ENCODE peak calls at places on chromosome 2, in four cellular contexts. W is cardiac muscle cell, X is heart left ventricle, G is tibial artery. U is an unnamed sample. For H3K4me1, the result is how much of the 10 kb centered on the place peaks cover.

GRCh38 chr2:220445429-220446105 is 818.1 kb downstream of the SLC4A3 start:
- DNase-seq in W (peak), X (no peak), G (no peak), U (no peak)

GRCh38 chr2:212811036-212811805 is 272.6 kb upstream of the ERBB4 start:
- DNase-seq in W (peak), X (no peak), G (no peak), U (no peak)

GRCh38 chr2:240435955-240436625 is 627 bp downstream of the GPC1 start:
- DNase-seq in W (peak), X (peak), G (no peak), U (no peak)

GRCh38 chr2:23135481-23136100 is 249.4 kb upstream of the KLHL29 start:
- DNase-seq in W (no peak), X (peak), G (no peak), U (peak)

GRCh38 chr2:223580951-223581350 is 21.2 kb downstream of the SCG2 start:
- DNase-seq in W (peak), X (no peak), G (no peak), U (no peak)

GRCh38 chr2:239168575-239168974 is 232.2 kb downstream of the HDAC4 start:
- DNase-seq in W (no peak), X (peak), G (peak), U (no peak)

GRCh38 chr2:85133751-85134254 is 611 bp downstream of the TCF7L1 start:
- DNase-seq in W (peak), X (peak), G (peak), U (peak)

GRCh38 chr2:240960309-240960962 is 38.0 kb upstream of the SNED1 start:
- DNase-seq in W (peak), X (peak), G (peak), U (peak)

GRCh38 chr2:127645395-127646291 is at the start of gene GPR17:
- DNase-seq in W (no peak), X (peak), G (no peak), U (no peak)

GRCh38 chr2:121217627-121218026 is 67.4 kb downstream of the TFCP2L1 start:
- DNase-seq in W (no peak), X (no peak), G (no peak), U (no peak)

GRCh38 chr2:67389788-67390187 is 7.3 kb upstream of the ETAA1 start:
- DNase-seq in W (no peak), X (no peak), G (no peak), U (no peak)

GRCh38 chr2:9412756-9413155 is 10.6 kb downstream of the ITGB1BP1 start:
- DNase-seq in W (no peak), X (no peak), G (no peak), U (no peak)

GRCh38 chr2:88874063-88874657 is 182.7 kb downstream of the RPIA start:
- DNase-seq in W (peak), X (no peak), G (no peak), U (no peak)

GRCh38 chr2:25794544-25795276 is 83.6 kb downstream of the ASXL2 start:
- DNase-seq in W (peak), X (no peak), G (no peak), U (no peak)

GRCh38 chr2:235255716-235256115 is 238.1 kb upstream of the AGAP1 start:
- DNase-seq in W (peak), X (no peak), G (no peak), U (no peak)

GRCh38 chr2:110714824-110715223 is 17.5 kb upstream of the ACOXL start:
- DNase-seq in W (no peak), X (no peak), G (no peak), U (no peak)

GRCh38 chr2:224038830-224039079 is 331 bp downstream of the SERPINE2 start:
- DNase-seq in W (no peak), X (no peak), G (no peak), U (no peak)

GRCh38 chr2:179817181-179817841 is 44.1 kb downstream of the ZNF385B start:
- DNase-seq in W (no peak), X (no peak), G (no peak), U (no peak)

GRCh38 chr2:72892506-72893173 is 5.4 kb downstream of the SPR start:
- DNase-seq in W (peak), X (peak), G (no peak), U (no peak)

GRCh38 chr2:7974086-7974485 is 707.8 kb upstream of the ID2 start:
- DNase-seq in W (no peak), X (no peak), G (no peak), U (no peak)

GRCh38 chr2:17576802-17577201 is 36.3 kb downstream of the VSNL1 start:
- DNase-seq in W (no peak), X (no peak), G (no peak), U (no peak)

GRCh38 chr2:109333414-109334194 is 204.6 kb downstream of the SH3RF3 start:
- DNase-seq in W (peak), X (no peak), G (no peak), U (no peak)

GRCh38 chr2:109331864-109332848 is 203.2 kb downstream of the SH3RF3 start:
- DNase-seq in W (peak), X (peak), G (peak), U (peak)

GRCh38 chr2:109331081-109331480 is 202.1 kb downstream of the SH3RF3 start:
- DNase-seq in W (peak), X (no peak), G (no peak), U (no peak)

GRCh38 chr2:109330056-109330455 is 201.1 kb downstream of the SH3RF3 start:
- DNase-seq in W (peak), X (no peak), G (no peak), U (no peak)

DNA sequence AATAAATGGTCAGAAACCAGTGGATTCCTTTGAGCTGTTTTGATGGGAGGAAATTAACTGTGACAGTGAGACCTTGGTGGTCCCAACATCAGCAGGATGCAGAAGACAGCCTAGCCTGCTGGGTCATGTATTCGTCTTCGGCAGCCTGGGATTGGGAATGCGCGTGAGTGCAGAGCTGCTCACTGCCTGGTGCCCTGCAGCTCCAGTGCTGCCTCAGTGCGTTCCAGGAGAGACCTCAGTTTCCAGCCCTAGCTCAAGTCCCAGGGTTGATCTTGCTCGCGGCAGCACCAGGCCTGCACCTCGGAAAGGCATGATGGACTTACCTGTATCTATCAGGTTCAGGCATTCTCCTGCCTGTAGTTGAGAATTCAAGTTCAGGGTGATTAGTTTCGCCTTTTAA is 203.9 kb downstream of the SH3RF3 start:
- DNase-seq in W (no peak), X (no peak), G (no peak), U (no peak)
- H3K4me3 ChIP-seq in W (no peak), X (no peak), G (no peak), U (no peak)

DNA sequence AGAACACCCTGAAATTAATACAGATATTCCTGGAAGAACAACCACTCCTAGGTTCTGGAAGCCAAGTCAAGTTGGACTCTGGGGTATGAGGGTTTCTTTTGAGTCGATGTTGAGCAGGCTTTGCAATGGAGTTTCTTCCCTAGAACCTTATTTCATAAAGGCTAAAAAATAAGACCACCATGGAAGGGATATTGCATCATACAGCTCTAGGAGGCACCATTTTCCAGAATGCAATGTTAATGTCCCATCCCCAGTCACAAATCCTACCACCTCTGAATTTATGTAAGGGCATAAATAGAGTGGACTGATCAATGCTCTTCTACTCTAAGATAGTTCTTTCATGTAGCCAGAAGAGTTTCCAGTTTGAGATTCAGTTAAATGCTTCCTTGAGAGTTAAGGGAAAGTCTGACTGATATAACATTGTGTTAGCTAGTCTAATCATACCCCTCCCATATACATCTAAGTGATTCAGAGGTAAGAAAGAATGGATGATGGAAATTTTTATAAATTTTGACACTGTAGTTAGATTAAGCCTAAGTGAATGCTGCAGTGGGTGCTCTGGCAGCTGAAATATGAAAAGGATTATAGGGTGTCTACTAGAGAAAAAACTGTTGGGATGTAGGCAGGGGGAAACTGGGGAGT is 22.0 kb downstream of the ARHGAP15 start:
- DNase-seq in W (no peak), X (no peak), G (no peak), U (no peak)
- TF ChIP-seq CTCF in W (no peak), X (no peak), G (no peak), U (no peak)

DNA sequence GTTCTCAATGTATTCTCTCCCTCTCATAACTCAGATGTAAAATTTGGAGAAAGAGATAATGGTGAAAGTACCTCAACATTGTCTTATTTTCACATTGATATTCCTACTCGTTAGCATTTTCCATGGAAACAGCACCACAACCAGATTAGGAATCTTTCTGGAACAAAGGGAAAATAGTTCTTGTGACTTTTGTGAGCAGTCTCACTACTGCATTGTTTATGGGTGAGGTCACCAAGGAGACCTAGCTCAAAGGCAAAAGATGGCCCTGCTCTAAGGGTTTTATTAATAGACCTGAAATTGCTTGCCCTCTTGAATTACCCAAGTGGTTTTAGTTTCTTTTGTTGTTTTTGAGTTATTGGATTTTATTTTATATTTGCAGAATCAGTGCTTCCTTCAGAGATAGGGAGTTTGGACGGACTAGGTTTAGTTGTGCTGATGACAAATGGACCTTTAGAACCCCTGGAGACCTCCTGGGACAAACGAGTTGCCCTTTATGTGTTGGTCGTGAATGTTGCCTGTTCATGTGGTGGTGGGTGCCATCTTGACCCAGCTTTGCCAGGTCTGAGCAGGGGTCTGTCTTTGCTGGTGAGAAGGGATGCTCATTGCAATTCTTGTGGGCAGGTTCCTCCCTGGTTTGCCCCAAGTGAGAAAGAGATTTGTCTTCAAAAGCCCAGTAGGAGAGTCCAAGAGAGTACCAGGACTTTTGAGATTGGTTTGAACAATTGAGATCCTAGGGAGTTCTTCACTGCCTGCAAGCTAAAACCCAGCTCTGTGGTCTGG is 58.1 kb downstream of the INPP4A start:
- DNase-seq in W (peak), X (no peak), G (no peak), U (no peak)
- H3K4me1 ChIP-seq in W (under half), X (half or more), G (half or more), U (under half)

DNA sequence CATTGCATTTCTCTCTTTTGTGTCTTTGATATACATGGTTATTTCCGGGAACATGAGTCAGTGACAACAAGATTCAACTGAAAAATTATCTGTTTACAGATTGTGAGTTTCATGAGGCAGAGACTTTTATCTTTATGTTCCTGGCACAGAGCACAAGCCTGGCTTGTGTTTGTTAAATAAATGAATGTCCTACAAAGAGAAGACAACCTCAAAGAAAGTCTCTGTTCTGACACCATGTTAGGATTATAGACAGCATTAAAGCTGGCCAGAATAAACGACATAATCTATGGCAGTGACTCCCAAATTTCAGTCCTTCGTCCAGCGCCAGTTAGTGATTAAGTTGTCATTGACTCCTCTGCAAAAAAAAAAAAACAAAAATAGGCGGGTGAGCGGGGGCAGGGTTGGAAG is 97.4 kb upstream of the DNAJC10 start:
- DNase-seq in W (peak), X (no peak), G (no peak), U (no peak)
- H3K4me3 ChIP-seq in W (no peak), X (no peak), G (no peak), U (no peak)

GRCh38 chr2:38526195-38526594 is 76.5 kb downstream of the HNRNPLL start:
- DNase-seq in W (peak), X (no peak), G (no peak), U (no peak)

GRCh38 chr2:38529208-38529607 is 73.5 kb downstream of the HNRNPLL start:
- DNase-seq in W (no peak), X (no peak), G (no peak), U (no peak)

GRCh38 chr2:38527338-38528007 is 75.3 kb downstream of the HNRNPLL start:
- DNase-seq in W (no peak), X (no peak), G (no peak), U (no peak)

GRCh38 chr2:38524580-38524979 is 78.1 kb downstream of the HNRNPLL start:
- DNase-seq in W (no peak), X (no peak), G (no peak), U (no peak)

GRCh38 chr2:38528008-38528442 is 74.7 kb downstream of the HNRNPLL start:
- DNase-seq in W (peak), X (no peak), G (no peak), U (no peak)
- TF ChIP-seq CTCF in W (peak), X (no peak), G (no peak), U (no peak)

GRCh38 chr2:105924271-105924670 is 179.6 kb downstream of the NCK2 start:
- DNase-seq in W (no peak), X (no peak), G (no peak), U (no peak)
- H3K4me1 ChIP-seq in W (under half), X (under half), G (under half), U (under half)

GRCh38 chr2:80168037-80168436 is 136.5 kb downstream of the LRRTM1 start:
- DNase-seq in W (no peak), X (no peak), G (no peak), U (no peak)
- H3K4me3 ChIP-seq in W (no peak), X (no peak), G (no peak), U (no peak)

GRCh38 chr2:40348038-40348437 is 103.9 kb downstream of the SLC8A1 start:
- DNase-seq in W (no peak), X (no peak), G (no peak), U (no peak)

GRCh38 chr2:40346535-40347354 is 105.1 kb downstream of the SLC8A1 start:
- DNase-seq in W (peak), X (peak), G (peak), U (no peak)

GRCh38 chr2:40344364-40344763 is 107.5 kb downstream of the SLC8A1 start:
- DNase-seq in W (no peak), X (no peak), G (no peak), U (no peak)

GRCh38 chr2:40352321-40353099 is 99.4 kb downstream of the SLC8A1 start:
- DNase-seq in W (peak), X (no peak), G (no peak), U (no peak)

DNA sequence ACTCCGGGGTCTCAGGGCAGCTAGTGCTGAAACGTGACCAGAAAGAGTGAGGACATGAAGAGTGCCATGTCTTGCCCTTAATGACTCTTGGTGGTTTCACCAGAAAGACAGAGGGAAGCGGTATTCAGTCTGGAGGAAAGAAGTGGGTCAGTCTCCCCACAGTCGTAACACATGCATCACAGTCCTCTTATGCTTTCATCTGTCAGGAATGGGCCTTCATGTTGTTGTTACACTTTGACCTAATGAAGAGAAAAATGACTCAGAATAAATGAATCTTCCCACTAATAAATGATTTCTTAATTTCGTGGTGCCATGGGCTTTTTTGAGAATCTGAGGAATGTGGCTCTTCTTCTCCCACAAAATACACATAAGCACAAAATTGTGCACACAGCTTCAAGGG is 103.2 kb downstream of the SLC8A1 start:
- DNase-seq in W (peak), X (no peak), G (no peak), U (no peak)
- TF ChIP-seq CTCF in W (no peak), X (no peak), G (no peak), U (no peak)

DNA sequence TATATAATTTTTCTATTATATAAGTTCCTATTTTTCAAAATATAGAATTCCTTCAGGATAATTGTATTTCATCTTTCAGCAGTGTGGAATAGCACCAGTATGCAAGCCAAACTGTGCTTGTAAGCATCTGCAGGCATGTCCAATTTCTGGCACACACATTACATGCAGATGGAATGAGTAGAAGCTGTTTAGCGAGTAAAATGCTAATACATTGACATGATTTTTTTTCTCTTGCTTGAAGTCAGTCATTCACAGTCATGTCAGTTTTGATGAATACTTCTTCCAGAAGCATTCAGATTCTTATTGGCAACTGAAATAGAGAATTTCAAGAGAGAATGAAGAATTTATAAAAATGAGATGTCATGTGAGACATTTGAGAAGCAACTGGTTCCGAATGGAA is 109.4 kb downstream of the CERS6 start:
- DNase-seq in W (no peak), X (no peak), G (no peak), U (no peak)
- H3K4me1 ChIP-seq in W (under half), X (half or more), G (under half), U (under half)